ENCODE peak calls at places on chromosomes 4 and X, in nine cellular contexts. One of them, this sample, is unnamed.

GRCh38 chrX:50874878-50875277 is 35.7 kb upstream of the BMP15 start:
- DNase-seq in memory B cell: no peak
- DNase-seq in HEK293T: no peak
- DNase-seq in adrenal gland: no peak
- DNase-seq in T1000: no peak
- DNase-seq in stimulated activated CD4-positive, alpha-beta T cell treated with anti-CD3 and anti-CD28 coated beads, Interleukin-15, amount 100 ng/mL, for 48 hours: no peak
- DNase-seq in left cardiac atrium: no peak
- DNase-seq in activated T-helper 9 cell treated with anti-CD3 and anti-CD28 coated beads, Interleukin-2, amount 50 U/mL, for 16 hours: no peak
- DNase-seq in T-helper 1 cell: no peak
- DNase-seq in this sample: no peak

GRCh38 chr4:7466904-7467303 is 32.2 kb upstream of the PSAPL1 start:
- DNase-seq in memory B cell: no peak
- DNase-seq in HEK293T: no peak
- DNase-seq in adrenal gland: no peak
- DNase-seq in T1000: no peak
- DNase-seq in stimulated activated CD4-positive, alpha-beta T cell treated with anti-CD3 and anti-CD28 coated beads, Interleukin-15, amount 100 ng/mL, for 48 hours: no peak
- DNase-seq in left cardiac atrium: no peak
- DNase-seq in activated T-helper 9 cell treated with anti-CD3 and anti-CD28 coated beads, Interleukin-2, amount 50 U/mL, for 16 hours: no peak
- DNase-seq in T-helper 1 cell: no peak
- DNase-seq in this sample: no peak

GRCh38 chrX:11367609-11368430 is 74.6 kb downstream of the AMELX start:
- DNase-seq in memory B cell: no peak
- DNase-seq in HEK293T: no peak
- DNase-seq in adrenal gland: no peak
- DNase-seq in T1000: no peak
- DNase-seq in stimulated activated CD4-positive, alpha-beta T cell treated with anti-CD3 and anti-CD28 coated beads, Interleukin-15, amount 100 ng/mL, for 48 hours: no peak
- DNase-seq in left cardiac atrium: no peak
- DNase-seq in activated T-helper 9 cell treated with anti-CD3 and anti-CD28 coated beads, Interleukin-2, amount 50 U/mL, for 16 hours: no peak
- DNase-seq in T-helper 1 cell: no peak
- DNase-seq in this sample: no peak

GRCh38 chrX:154991476-154991875 is 31.0 kb downstream of the F8 start:
- DNase-seq in memory B cell: no peak
- DNase-seq in HEK293T: no peak
- DNase-seq in adrenal gland: no peak
- DNase-seq in T1000: no peak
- DNase-seq in stimulated activated CD4-positive, alpha-beta T cell treated with anti-CD3 and anti-CD28 coated beads, Interleukin-15, amount 100 ng/mL, for 48 hours: no peak
- DNase-seq in left cardiac atrium: no peak
- DNase-seq in activated T-helper 9 cell treated with anti-CD3 and anti-CD28 coated beads, Interleukin-2, amount 50 U/mL, for 16 hours: no peak
- DNase-seq in T-helper 1 cell: no peak
- DNase-seq in this sample: no peak

GRCh38 chr4:107863416-107863815 is 38.7 kb downstream of the SGMS2 start:
- DNase-seq in memory B cell: no peak
- DNase-seq in HEK293T: no peak
- DNase-seq in adrenal gland: no peak
- DNase-seq in T1000: no peak
- DNase-seq in stimulated activated CD4-positive, alpha-beta T cell treated with anti-CD3 and anti-CD28 coated beads, Interleukin-15, amount 100 ng/mL, for 48 hours: no peak
- DNase-seq in left cardiac atrium: no peak
- DNase-seq in activated T-helper 9 cell treated with anti-CD3 and anti-CD28 coated beads, Interleukin-2, amount 50 U/mL, for 16 hours: no peak
- DNase-seq in T-helper 1 cell: no peak
- DNase-seq in this sample: no peak

GRCh38 chrX:38941675-38942074 is 140.4 kb downstream of the MID1IP1 start:
- DNase-seq in memory B cell: no peak
- DNase-seq in HEK293T: no peak
- DNase-seq in adrenal gland: no peak
- DNase-seq in T1000: no peak
- DNase-seq in stimulated activated CD4-positive, alpha-beta T cell treated with anti-CD3 and anti-CD28 coated beads, Interleukin-15, amount 100 ng/mL, for 48 hours: no peak
- DNase-seq in left cardiac atrium: no peak
- DNase-seq in activated T-helper 9 cell treated with anti-CD3 and anti-CD28 coated beads, Interleukin-2, amount 50 U/mL, for 16 hours: no peak
- DNase-seq in T-helper 1 cell: no peak
- DNase-seq in this sample: no peak

GRCh38 chr4:128859887-128860774 is 50.6 kb downstream of the JADE1 start:
- DNase-seq in memory B cell: no peak
- DNase-seq in HEK293T: no peak
- DNase-seq in adrenal gland: no peak
- DNase-seq in T1000: no peak
- DNase-seq in stimulated activated CD4-positive, alpha-beta T cell treated with anti-CD3 and anti-CD28 coated beads, Interleukin-15, amount 100 ng/mL, for 48 hours: no peak
- DNase-seq in left cardiac atrium: no peak
- DNase-seq in activated T-helper 9 cell treated with anti-CD3 and anti-CD28 coated beads, Interleukin-2, amount 50 U/mL, for 16 hours: no peak
- DNase-seq in T-helper 1 cell: no peak
- DNase-seq in this sample: no peak

GRCh38 chr4:153683763-153684181 is 308 bp upstream of the TLR2 start:
- DNase-seq in memory B cell: peak
- DNase-seq in HEK293T: no peak
- DNase-seq in adrenal gland: no peak
- DNase-seq in T1000: no peak
- DNase-seq in stimulated activated CD4-positive, alpha-beta T cell treated with anti-CD3 and anti-CD28 coated beads, Interleukin-15, amount 100 ng/mL, for 48 hours: no peak
- DNase-seq in left cardiac atrium: no peak
- DNase-seq in activated T-helper 9 cell treated with anti-CD3 and anti-CD28 coated beads, Interleukin-2, amount 50 U/mL, for 16 hours: no peak
- DNase-seq in T-helper 1 cell: no peak
- DNase-seq in this sample: no peak

GRCh38 chr4:166252487-166253402 is 379.7 kb downstream of the TLL1 start:
- DNase-seq in memory B cell: no peak
- DNase-seq in HEK293T: peak
- DNase-seq in adrenal gland: no peak
- DNase-seq in T1000: no peak
- DNase-seq in stimulated activated CD4-positive, alpha-beta T cell treated with anti-CD3 and anti-CD28 coated beads, Interleukin-15, amount 100 ng/mL, for 48 hours: no peak
- DNase-seq in left cardiac atrium: peak
- DNase-seq in activated T-helper 9 cell treated with anti-CD3 and anti-CD28 coated beads, Interleukin-2, amount 50 U/mL, for 16 hours: no peak
- DNase-seq in T-helper 1 cell: no peak
- DNase-seq in this sample: peak

GRCh38 chr4:22170353-22170752 is 221.8 kb upstream of the KCNIP4 start:
- DNase-seq in memory B cell: no peak
- DNase-seq in HEK293T: no peak
- DNase-seq in adrenal gland: no peak
- DNase-seq in T1000: peak
- DNase-seq in stimulated activated CD4-positive, alpha-beta T cell treated with anti-CD3 and anti-CD28 coated beads, Interleukin-15, amount 100 ng/mL, for 48 hours: no peak
- DNase-seq in left cardiac atrium: no peak
- DNase-seq in activated T-helper 9 cell treated with anti-CD3 and anti-CD28 coated beads, Interleukin-2, amount 50 U/mL, for 16 hours: no peak
- DNase-seq in T-helper 1 cell: no peak
- DNase-seq in this sample: no peak

GRCh38 chr4:182560358-182560757 is 317.2 kb downstream of the TENM3 start:
- DNase-seq in memory B cell: no peak
- DNase-seq in HEK293T: no peak
- DNase-seq in adrenal gland: no peak
- DNase-seq in T1000: no peak
- DNase-seq in stimulated activated CD4-positive, alpha-beta T cell treated with anti-CD3 and anti-CD28 coated beads, Interleukin-15, amount 100 ng/mL, for 48 hours: no peak
- DNase-seq in left cardiac atrium: no peak
- DNase-seq in activated T-helper 9 cell treated with anti-CD3 and anti-CD28 coated beads, Interleukin-2, amount 50 U/mL, for 16 hours: no peak
- DNase-seq in T-helper 1 cell: no peak
- DNase-seq in this sample: no peak

GRCh38 chr4:77344001-77344400 is 187.0 kb downstream of the CCNG2 start:
- DNase-seq in memory B cell: no peak
- DNase-seq in HEK293T: no peak
- DNase-seq in adrenal gland: no peak
- DNase-seq in T1000: no peak
- DNase-seq in stimulated activated CD4-positive, alpha-beta T cell treated with anti-CD3 and anti-CD28 coated beads, Interleukin-15, amount 100 ng/mL, for 48 hours: no peak
- DNase-seq in left cardiac atrium: no peak
- DNase-seq in activated T-helper 9 cell treated with anti-CD3 and anti-CD28 coated beads, Interleukin-2, amount 50 U/mL, for 16 hours: no peak
- DNase-seq in T-helper 1 cell: no peak
- DNase-seq in this sample: no peak

This sample was measured in SK-N-DZ.